ENCODE peak calls at places on chromosomes 16 and 17, in nine cellular contexts. One of them, this sample, is unnamed.

GRCh38 chr16:1983544-1984346 is at the start of gene GFER:
- DNase-seq in heart right ventricle: peak; percentile 88
- DNase-seq in SK-N-SH: peak; percentile 99
- DNase-seq in CD8-positive, alpha-beta T cell: peak; percentile 55
- DNase-seq in A549: peak; percentile 94
- DNase-seq in heart left ventricle: peak; percentile 95
- DNase-seq in Panc1: no peak
- DNase-seq in stomach: peak; percentile 91
- DNase-seq in OCI-LY7: peak; percentile 80
- DNase-seq in this sample: peak; percentile 94

GRCh38 chr17:36092228-36092627 is 2.3 kb upstream of the CCL3 start:
- DNase-seq in Panc1: no peak
- DNase-seq in OCI-LY7: no peak
- DNase-seq in A549: no peak
- DNase-seq in heart left ventricle: no peak
- DNase-seq in stomach: no peak
- DNase-seq in heart right ventricle: no peak
- DNase-seq in SK-N-SH: no peak
- DNase-seq in CD8-positive, alpha-beta T cell: no peak
- DNase-seq in this sample: no peak

GRCh38 chr16:68736561-68736960 is 531 bp upstream of the CDH1 start:
- DNase-seq in heart left ventricle: no peak
- DNase-seq in Panc1: no peak
- DNase-seq in OCI-LY7: no peak
- DNase-seq in A549: no peak
- DNase-seq in CD8-positive, alpha-beta T cell: no peak
- DNase-seq in SK-N-SH: no peak
- DNase-seq in heart right ventricle: no peak
- DNase-seq in stomach: no peak
- DNase-seq in this sample: no peak

GRCh38 chr16:31876955-31877828 is 3.6 kb downstream of the ZNF267 start:
- DNase-seq in OCI-LY7: no peak
- DNase-seq in Panc1: peak; percentile 58
- DNase-seq in A549: no peak
- DNase-seq in stomach: no peak
- DNase-seq in heart left ventricle: no peak
- DNase-seq in CD8-positive, alpha-beta T cell: peak; percentile 59
- DNase-seq in SK-N-SH: no peak
- DNase-seq in heart right ventricle: no peak
- DNase-seq in this sample: no peak

GRCh38 chr16:66079671-66080070 is 286.8 kb upstream of the CDH5 start:
- DNase-seq in SK-N-SH: no peak
- DNase-seq in CD8-positive, alpha-beta T cell: no peak
- DNase-seq in OCI-LY7: no peak
- DNase-seq in A549: no peak
- DNase-seq in stomach: no peak
- DNase-seq in Panc1: no peak
- DNase-seq in heart right ventricle: no peak
- DNase-seq in heart left ventricle: no peak
- DNase-seq in this sample: no peak

GRCh38 chr16:85900031-85900792 is 1.2 kb downstream of the IRF8 start:
- DNase-seq in A549: no peak
- DNase-seq in Panc1: no peak
- DNase-seq in heart right ventricle: no peak
- DNase-seq in OCI-LY7: peak; percentile 48
- DNase-seq in stomach: peak; percentile 67
- DNase-seq in SK-N-SH: no peak
- DNase-seq in CD8-positive, alpha-beta T cell: no peak
- DNase-seq in heart left ventricle: no peak
- DNase-seq in this sample: no peak

GRCh38 chr16:2019500-2019899 is at the start of gene NPW:
- DNase-seq in A549: no peak
- DNase-seq in CD8-positive, alpha-beta T cell: no peak
- DNase-seq in heart right ventricle: no peak
- DNase-seq in Panc1: no peak
- DNase-seq in stomach: no peak
- DNase-seq in heart left ventricle: no peak
- DNase-seq in SK-N-SH: peak; percentile 68
- DNase-seq in OCI-LY7: peak; percentile 16
- DNase-seq in this sample: no peak

GRCh38 chr16:57694556-57695377 is at the start of gene DRC7:
- DNase-seq in heart right ventricle: peak; percentile 39
- DNase-seq in stomach: peak; percentile 57
- DNase-seq in CD8-positive, alpha-beta T cell: no peak
- DNase-seq in OCI-LY7: peak; percentile 58
- DNase-seq in Panc1: no peak
- DNase-seq in SK-N-SH: peak; percentile 90
- DNase-seq in A549: peak; percentile 93
- DNase-seq in heart left ventricle: no peak
- DNase-seq in this sample: peak; percentile 70

GRCh38 chr16:19938536-19938935 is 53.9 kb upstream of the GPRC5B start:
- DNase-seq in Panc1: no peak
- DNase-seq in heart left ventricle: no peak
- DNase-seq in OCI-LY7: no peak
- DNase-seq in heart right ventricle: no peak
- DNase-seq in A549: no peak
- DNase-seq in CD8-positive, alpha-beta T cell: no peak
- DNase-seq in SK-N-SH: no peak
- DNase-seq in stomach: no peak
- DNase-seq in this sample: no peak

GRCh38 chr16:89903908-89904515 is 14.7 kb upstream of the MC1R start:
- DNase-seq in OCI-LY7: no peak
- DNase-seq in SK-N-SH: no peak
- DNase-seq in Panc1: no peak
- DNase-seq in heart left ventricle: no peak
- DNase-seq in A549: no peak
- DNase-seq in CD8-positive, alpha-beta T cell: no peak
- DNase-seq in heart right ventricle: no peak
- DNase-seq in stomach: no peak
- DNase-seq in this sample: no peak

GRCh38 chr17:46770818-46771600 is 47.5 kb downstream of the WNT3 start:
- DNase-seq in stomach: peak; percentile 42
- DNase-seq in heart left ventricle: no peak
- DNase-seq in SK-N-SH: peak; percentile 91
- DNase-seq in CD8-positive, alpha-beta T cell: no peak
- DNase-seq in heart right ventricle: no peak
- DNase-seq in A549: peak; percentile 62
- DNase-seq in OCI-LY7: peak; percentile 31
- DNase-seq in Panc1: no peak
- DNase-seq in this sample: peak; percentile 85

GRCh38 chr17:8991514-8992285 is 26.2 kb upstream of the PIK3R5 start:
- DNase-seq in CD8-positive, alpha-beta T cell: peak; percentile 64
- DNase-seq in SK-N-SH: peak; percentile 53
- DNase-seq in OCI-LY7: peak; percentile 63
- DNase-seq in Panc1: no peak
- DNase-seq in heart left ventricle: no peak
- DNase-seq in stomach: peak; percentile 70
- DNase-seq in heart right ventricle: peak; percentile 69
- DNase-seq in A549: peak; percentile 62
- DNase-seq in this sample: peak; percentile 74

GRCh38 chr16:81834868-81835267 is 55.8 kb downstream of the PLCG2 start:
- DNase-seq in heart left ventricle: no peak
- DNase-seq in SK-N-SH: no peak
- DNase-seq in CD8-positive, alpha-beta T cell: no peak
- DNase-seq in heart right ventricle: no peak
- DNase-seq in A549: no peak
- DNase-seq in stomach: no peak
- DNase-seq in OCI-LY7: peak; percentile 42
- DNase-seq in Panc1: no peak
- DNase-seq in this sample: no peak

GRCh38 chr17:36705651-36706436 is 104.5 kb downstream of the MRM1 start:
- DNase-seq in heart right ventricle: no peak
- DNase-seq in Panc1: peak; percentile 10
- DNase-seq in A549: peak; percentile 89
- DNase-seq in heart left ventricle: no peak
- DNase-seq in stomach: peak; percentile 46
- DNase-seq in CD8-positive, alpha-beta T cell: peak; percentile 41
- DNase-seq in SK-N-SH: peak; percentile 86
- DNase-seq in OCI-LY7: peak; percentile 40
- DNase-seq in this sample: peak; percentile 75

GRCh38 chr17:79145548-79145947 is 70.9 kb downstream of the ENGASE start:
- DNase-seq in heart left ventricle: no peak
- DNase-seq in OCI-LY7: no peak
- DNase-seq in SK-N-SH: no peak
- DNase-seq in A549: no peak
- DNase-seq in stomach: no peak
- DNase-seq in Panc1: no peak
- DNase-seq in CD8-positive, alpha-beta T cell: no peak
- DNase-seq in heart right ventricle: no peak
- DNase-seq in this sample: no peak

GRCh38 chr16:84618428-84619102 is 687 bp upstream of the COTL1 start:
- DNase-seq in heart left ventricle: peak; percentile 63
- DNase-seq in stomach: no peak
- DNase-seq in CD8-positive, alpha-beta T cell: no peak
- DNase-seq in OCI-LY7: no peak
- DNase-seq in SK-N-SH: peak; percentile 63
- DNase-seq in A549: peak; percentile 90
- DNase-seq in heart right ventricle: no peak
- DNase-seq in Panc1: peak; percentile 82
- DNase-seq in this sample: peak; percentile 22

GRCh38 chr17:49691677-49692191 is 13.8 kb upstream of the SPOP start:
- DNase-seq in SK-N-SH: no peak
- DNase-seq in A549: no peak
- DNase-seq in CD8-positive, alpha-beta T cell: no peak
- DNase-seq in stomach: no peak
- DNase-seq in Panc1: no peak
- DNase-seq in OCI-LY7: no peak
- DNase-seq in heart right ventricle: no peak
- DNase-seq in heart left ventricle: no peak
- DNase-seq in this sample: no peak

GRCh38 chr17:38353084-38353604 is 1.5 kb downstream of the SOCS7 start:
- DNase-seq in SK-N-SH: no peak
- DNase-seq in OCI-LY7: peak; percentile 33
- DNase-seq in heart right ventricle: no peak
- DNase-seq in Panc1: no peak
- DNase-seq in CD8-positive, alpha-beta T cell: no peak
- DNase-seq in heart left ventricle: no peak
- DNase-seq in A549: no peak
- DNase-seq in stomach: no peak
- DNase-seq in this sample: no peak
- H3K27ac ChIP-seq in SK-N-SH: peak overlapping the region; percentile 27
- H3K27ac ChIP-seq in OCI-LY7: no peak overlapping the region
- H3K27ac ChIP-seq in heart right ventricle: peak overlapping the region; percentile 87
- H3K27ac ChIP-seq in Panc1: peak overlapping the region; percentile 63
- H3K27ac ChIP-seq in CD8-positive, alpha-beta T cell: no peak overlapping the region
- H3K27ac ChIP-seq in heart left ventricle: peak overlapping the region; percentile 89
- H3K27ac ChIP-seq in A549: peak overlapping the region; percentile 99
- H3K27ac ChIP-seq in stomach: peak overlapping the region; percentile 92
- H3K27ac ChIP-seq in this sample: no peak overlapping the region

GRCh38 chr16:70808371-70808770 is 7.4 kb upstream of the VAC14 start:
- DNase-seq in CD8-positive, alpha-beta T cell: no peak
- DNase-seq in Panc1: no peak
- DNase-seq in A549: no peak
- DNase-seq in SK-N-SH: no peak
- DNase-seq in heart right ventricle: no peak
- DNase-seq in heart left ventricle: no peak
- DNase-seq in stomach: no peak
- DNase-seq in OCI-LY7: no peak
- DNase-seq in this sample: no peak
- TF ChIP-seq CTCF in CD8-positive, alpha-beta T cell: no peak
- TF ChIP-seq CTCF in Panc1: peak; percentile 31
- TF ChIP-seq CTCF in A549: no peak
- TF ChIP-seq CTCF in SK-N-SH: peak; percentile 25
- TF ChIP-seq CTCF in heart right ventricle: no peak
- TF ChIP-seq CTCF in heart left ventricle: peak; percentile 5
- TF ChIP-seq CTCF in stomach: no peak
- TF ChIP-seq CTCF in OCI-LY7: peak; percentile 52
- TF ChIP-seq CTCF in this sample: peak; percentile 25

GRCh38 chr17:44110011-44110686 is 13.3 kb downstream of the HDAC5 start:
- DNase-seq in SK-N-SH: no peak
- DNase-seq in A549: no peak
- DNase-seq in OCI-LY7: no peak
- DNase-seq in heart left ventricle: no peak
- DNase-seq in stomach: no peak
- DNase-seq in Panc1: no peak
- DNase-seq in CD8-positive, alpha-beta T cell: no peak
- DNase-seq in heart right ventricle: no peak
- DNase-seq in this sample: no peak
- H3K27ac ChIP-seq in SK-N-SH: peak overlapping the region; percentile 97
- H3K27ac ChIP-seq in A549: peak overlapping the region; percentile 86
- H3K27ac ChIP-seq in OCI-LY7: no peak overlapping the region
- H3K27ac ChIP-seq in heart left ventricle: peak overlapping the region; percentile 93
- H3K27ac ChIP-seq in stomach: peak overlapping the region; percentile 83
- H3K27ac ChIP-seq in Panc1: no peak overlapping the region
- H3K27ac ChIP-seq in CD8-positive, alpha-beta T cell: no peak overlapping the region
- H3K27ac ChIP-seq in heart right ventricle: peak overlapping the region; percentile 97
- H3K27ac ChIP-seq in this sample: peak overlapping the region; percentile 79

GRCh38 chr17:63447688-63448005 is 1.5 kb upstream of the CYB561 start:
- DNase-seq in Panc1: no peak
- DNase-seq in CD8-positive, alpha-beta T cell: no peak
- DNase-seq in stomach: peak; percentile 42
- DNase-seq in SK-N-SH: peak; percentile 50
- DNase-seq in A549: no peak
- DNase-seq in OCI-LY7: no peak
- DNase-seq in heart left ventricle: no peak
- DNase-seq in heart right ventricle: no peak
- DNase-seq in this sample: no peak

GRCh38 chr17:63446981-63447687 is 1.0 kb upstream of the CYB561 start:
- DNase-seq in A549: no peak
- DNase-seq in SK-N-SH: peak; percentile 71
- DNase-seq in CD8-positive, alpha-beta T cell: peak; percentile 40
- DNase-seq in Panc1: no peak
- DNase-seq in heart right ventricle: peak; percentile 61
- DNase-seq in stomach: peak; percentile 65
- DNase-seq in OCI-LY7: no peak
- DNase-seq in heart left ventricle: no peak
- DNase-seq in this sample: no peak

GRCh38 chr17:63445065-63445464 is 1.0 kb downstream of the CYB561 start:
- DNase-seq in heart left ventricle: no peak
- DNase-seq in Panc1: no peak
- DNase-seq in heart right ventricle: no peak
- DNase-seq in CD8-positive, alpha-beta T cell: no peak
- DNase-seq in A549: no peak
- DNase-seq in SK-N-SH: peak; percentile 52
- DNase-seq in OCI-LY7: no peak
- DNase-seq in stomach: no peak
- DNase-seq in this sample: no peak

GRCh38 chr17:63445571-63446217 is 412 bp downstream of the CYB561 start:
- DNase-seq in SK-N-SH: peak; percentile 94
- DNase-seq in OCI-LY7: no peak
- DNase-seq in Panc1: no peak
- DNase-seq in heart left ventricle: no peak
- DNase-seq in stomach: peak; percentile 69
- DNase-seq in CD8-positive, alpha-beta T cell: peak; percentile 77
- DNase-seq in A549: peak; percentile 92
- DNase-seq in heart right ventricle: no peak
- DNase-seq in this sample: peak; percentile 65

GRCh38 chr17:63446218-63446980 is at the start of gene CYB561:
- DNase-seq in stomach: peak; percentile 90
- DNase-seq in A549: peak; percentile 92
- DNase-seq in heart right ventricle: peak; percentile 59
- DNase-seq in SK-N-SH: peak; percentile 97
- DNase-seq in heart left ventricle: peak; percentile 89
- DNase-seq in Panc1: no peak
- DNase-seq in OCI-LY7: no peak
- DNase-seq in CD8-positive, alpha-beta T cell: peak; percentile 31
- DNase-seq in this sample: peak; percentile 61
- TF ChIP-seq CTCF in stomach: no peak
- TF ChIP-seq CTCF in A549: no peak
- TF ChIP-seq CTCF in heart right ventricle: peak; percentile 50
- TF ChIP-seq CTCF in SK-N-SH: peak; percentile 9
- TF ChIP-seq CTCF in heart left ventricle: no peak
- TF ChIP-seq CTCF in Panc1: no peak
- TF ChIP-seq CTCF in OCI-LY7: no peak
- TF ChIP-seq CTCF in CD8-positive, alpha-beta T cell: peak; percentile 7
- TF ChIP-seq CTCF in this sample: no peak

This sample was measured in WERI-Rb-1.